ENCODE peak calls at places on chromosome 6, in ten cellular contexts. X, O, D, M, V, I, L, G, K and C are unnamed samples.

GRCh38 chr6:34179106-34179720 is 33.3 kb upstream of the GRM4 start:
- DNase-seq in X (no peak), K (no peak), O (no peak), M (no peak), V (no peak), D (no peak), G (no peak), L (no peak), I (no peak), C (no peak)

GRCh38 chr6:6631526-6632276 is 43.2 kb downstream of the LY86 start:
- DNase-seq in V (no peak), I (no peak), O (no peak), L (no peak), G (no peak), M (no peak), K (no peak), X (no peak), D (no peak), C (peak; percentile 61)

GRCh38 chr6:132937466-132937906 is 123.1 kb downstream of the RPS12 start:
- DNase-seq in V (no peak), L (peak; percentile 45), G (peak; percentile 81), M (peak; percentile 42), K (peak; percentile 13), X (no peak), O (no peak), D (peak; percentile 28), I (peak; percentile 20), C (peak; percentile 13)

GRCh38 chr6:150987371-150987828 is 121.9 kb downstream of the MTHFD1L start:
- DNase-seq in O (peak; percentile 0), M (no peak), D (no peak), G (peak; percentile 5), K (no peak), X (no peak), V (no peak), I (no peak), L (no peak), C (no peak)

GRCh38 chr6:33744895-33745546 is 1.7 kb downstream of the IP6K3 start:
- DNase-seq in G (peak; percentile 75), M (peak; percentile 76), X (no peak), K (no peak), O (no peak), L (no peak), V (no peak), D (no peak), I (no peak), C (no peak)

GRCh38 chr6:94478178-94479140 is 1059.1 kb upstream of the EPHA7 start:
- DNase-seq in X (no peak), M (no peak), I (no peak), K (no peak), V (no peak), O (no peak), D (no peak), G (peak; percentile 70), L (peak; percentile 5), C (peak; percentile 12)

GRCh38 chr6:183668-184067 is 108.6 kb upstream of the DUSP22 start:
- DNase-seq in V (no peak), K (no peak), I (no peak), X (no peak), M (no peak), L (no peak), O (no peak), D (no peak), G (no peak), C (no peak)

GRCh38 chr6:166710084-166710483 is 83.0 kb upstream of the RPS6KA2 start:
- DNase-seq in K (no peak), O (no peak), V (no peak), L (no peak), D (no peak), M (no peak), X (no peak), G (no peak), I (no peak), C (no peak)

GRCh38 chr6:131946992-131947955 is 3.9 kb downstream of the CCN2 start:
- DNase-seq in D (no peak), M (no peak), K (no peak), G (no peak), V (no peak), L (no peak), I (peak; percentile 52), X (no peak), O (no peak), C (no peak)

GRCh38 chr6:75546401-75546800 is 52.8 kb upstream of the FILIP1 start:
- DNase-seq in K (no peak), X (no peak), D (no peak), V (no peak), M (no peak), L (no peak), O (no peak), I (peak; percentile 21), G (peak; percentile 28), C (no peak)

GRCh38 chr6:146041282-146041681 is 12.4 kb downstream of the GRM1 start:
- DNase-seq in V (no peak), D (peak; percentile 7), L (no peak), X (no peak), M (no peak), K (no peak), G (peak; percentile 54), I (peak; percentile 2), O (no peak), C (no peak)

GRCh38 chr6:150894935-150895686 is 29.6 kb downstream of the MTHFD1L start:
- DNase-seq in V (no peak), L (no peak), M (no peak), O (peak; percentile 12), X (no peak), G (no peak), I (peak; percentile 68), K (no peak), D (peak; percentile 19), C (peak; percentile 82)

GRCh38 chr6:150202404-150202803 is 59.6 kb downstream of the PPP1R14C start:
- DNase-seq in G (peak; percentile 2), L (no peak), X (no peak), K (no peak), D (no peak), O (no peak), I (no peak), V (no peak), M (peak; percentile 53), C (no peak)

GRCh38 chr6:166127624-166128472 is 39.8 kb downstream of the TBXT start:
- DNase-seq in K (no peak), O (no peak), D (no peak), L (no peak), G (no peak), X (no peak), I (no peak), V (no peak), M (no peak), C (no peak)

GRCh38 chr6:168053086-168053956 is 25.7 kb downstream of the FRMD1 start:
- DNase-seq in O (no peak), M (no peak), D (no peak), K (no peak), L (no peak), I (no peak), X (no peak), G (no peak), V (no peak), C (no peak)

GRCh38 chr6:130366011-130366963 is at the start of gene TMEM200A:
- DNase-seq in M (peak; percentile 48), V (peak; percentile 29), D (no peak), I (peak; percentile 69), K (no peak), O (peak; percentile 9), L (peak; percentile 28), G (peak; percentile 50), X (no peak), C (no peak)

GRCh38 chr6:42791706-42792320 is 10.0 kb downstream of the BICRAL start:
- DNase-seq in I (no peak), M (no peak), L (no peak), X (no peak), G (peak; percentile 92), O (no peak), D (no peak), V (no peak), K (no peak), C (no peak)

GRCh38 chr6:133301739-133302138 is 60.6 kb downstream of the EYA4 start:
- DNase-seq in O (no peak), G (no peak), K (no peak), V (no peak), M (no peak), L (no peak), I (no peak), D (no peak), X (no peak), C (no peak)